ENCODE peak calls at places on chromosomes 2 and 18, in nine cellular contexts. Y is uterus; F is effector memory CD4-positive, alpha-beta T cell; T is aorta; S is MM.1S; E is right cardiac atrium; U is A549; Z is spleen; L is psoas muscle. O is an unnamed sample.

GRCh38 chr2:196586511-196586991 is 53.0 kb upstream of the CCDC150 start:
- DNase-seq in T (no peak), L (no peak), E (no peak), Z (no peak), F (no peak), U (peak; percentile 23), Y (no peak), S (no peak), O (no peak)

GRCh38 chr2:88220733-88221132 is 50.6 kb downstream of the THNSL2 start:
- DNase-seq in U (no peak), Y (no peak), E (no peak), F (no peak), Z (no peak), L (no peak), T (no peak), S (peak; percentile 25), O (no peak)

GRCh38 chr18:2502394-2502793 is 68.9 kb downstream of the METTL4 start:
- DNase-seq in L (no peak), S (no peak), E (no peak), F (no peak), T (no peak), Y (no peak), Z (no peak), U (no peak), O (no peak)

GRCh38 chr18:31798399-31798798 is 37.7 kb upstream of the SLC25A52 start:
- DNase-seq in U (no peak), Y (no peak), T (no peak), Z (no peak), F (no peak), S (no peak), E (no peak), L (no peak), O (no peak)

GRCh38 chr18:7927119-7927518 is 360.0 kb downstream of the PTPRM start:
- DNase-seq in Z (no peak), Y (no peak), E (no peak), T (no peak), S (no peak), F (no peak), L (no peak), U (no peak), O (no peak)

GRCh38 chr2:190867182-190867581 is 13.4 kb upstream of the GLS start:
- DNase-seq in F (no peak), Z (no peak), U (no peak), L (no peak), E (no peak), T (no peak), S (no peak), Y (no peak), O (no peak)

GRCh38 chr2:16038586-16038985 is 98.2 kb downstream of the MYCN start:
- DNase-seq in S (no peak), L (no peak), T (no peak), U (no peak), F (no peak), Y (no peak), E (no peak), Z (no peak), O (no peak)

GRCh38 chr2:166126014-166126639 is 1.7 kb downstream of the SCN1A start:
- DNase-seq in T (no peak), Z (no peak), F (no peak), S (no peak), L (no peak), Y (no peak), E (no peak), U (no peak), O (no peak)

DNA sequence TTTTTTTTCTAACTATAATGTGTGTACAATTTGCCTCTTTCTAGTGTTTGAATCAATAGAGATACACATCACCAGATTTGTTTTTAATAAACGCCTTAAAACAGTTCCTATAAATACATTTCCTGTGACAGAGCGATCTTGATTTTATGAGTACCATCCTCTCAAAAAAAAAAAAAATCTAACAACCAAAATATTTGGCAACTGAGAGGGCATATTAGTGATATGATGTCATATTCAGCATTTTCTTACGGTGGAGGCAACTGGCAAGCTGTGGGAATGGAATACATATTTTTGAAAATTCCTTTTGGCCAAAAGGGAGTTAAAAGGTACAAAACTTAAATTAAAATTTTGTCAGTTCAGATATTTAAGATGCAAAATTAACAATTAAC is 268.5 kb downstream of the TCF4 start:
- DNase-seq in E (no peak), S (no peak), F (no peak), L (no peak), U (no peak), Z (no peak), Y (no peak), T (no peak), O (no peak)
- H3K4me3 ChIP-seq in E (peak overlapping the region; percentile 44), S (peak overlapping the region; percentile 71), F (no peak overlapping the region), L (peak overlapping the region; percentile 77), U (no peak overlapping the region), Z (peak overlapping the region; percentile 61), Y (peak overlapping the region; percentile 72), T (peak overlapping the region; percentile 89), O (peak overlapping the region; percentile 64)

GRCh38 chr2:230871361-230872150 is 6.8 kb downstream of the ITM2C start:
- DNase-seq in Z (peak; percentile 76), Y (no peak), L (no peak), F (no peak), S (peak; percentile 21), T (peak; percentile 45), U (no peak), E (peak; percentile 53), O (no peak)

GRCh38 chr2:230869691-230870543 is 5.2 kb downstream of the ITM2C start:
- DNase-seq in S (peak; percentile 74), T (peak; percentile 34), E (peak; percentile 40), L (no peak), Z (no peak), U (no peak), F (no peak), Y (no peak), O (no peak)

GRCh38 chr2:230872151-230872967 is 7.6 kb downstream of the ITM2C start:
- DNase-seq in Y (no peak), F (no peak), Z (peak; percentile 73), E (peak; percentile 31), U (no peak), S (peak; percentile 48), L (no peak), T (peak; percentile 38), O (no peak)

GRCh38 chr2:230868947-230869690 is 4.4 kb downstream of the ITM2C start:
- DNase-seq in L (no peak), Y (no peak), E (peak; percentile 18), T (peak; percentile 5), S (no peak), Z (no peak), U (no peak), F (no peak), O (no peak)

DNA sequence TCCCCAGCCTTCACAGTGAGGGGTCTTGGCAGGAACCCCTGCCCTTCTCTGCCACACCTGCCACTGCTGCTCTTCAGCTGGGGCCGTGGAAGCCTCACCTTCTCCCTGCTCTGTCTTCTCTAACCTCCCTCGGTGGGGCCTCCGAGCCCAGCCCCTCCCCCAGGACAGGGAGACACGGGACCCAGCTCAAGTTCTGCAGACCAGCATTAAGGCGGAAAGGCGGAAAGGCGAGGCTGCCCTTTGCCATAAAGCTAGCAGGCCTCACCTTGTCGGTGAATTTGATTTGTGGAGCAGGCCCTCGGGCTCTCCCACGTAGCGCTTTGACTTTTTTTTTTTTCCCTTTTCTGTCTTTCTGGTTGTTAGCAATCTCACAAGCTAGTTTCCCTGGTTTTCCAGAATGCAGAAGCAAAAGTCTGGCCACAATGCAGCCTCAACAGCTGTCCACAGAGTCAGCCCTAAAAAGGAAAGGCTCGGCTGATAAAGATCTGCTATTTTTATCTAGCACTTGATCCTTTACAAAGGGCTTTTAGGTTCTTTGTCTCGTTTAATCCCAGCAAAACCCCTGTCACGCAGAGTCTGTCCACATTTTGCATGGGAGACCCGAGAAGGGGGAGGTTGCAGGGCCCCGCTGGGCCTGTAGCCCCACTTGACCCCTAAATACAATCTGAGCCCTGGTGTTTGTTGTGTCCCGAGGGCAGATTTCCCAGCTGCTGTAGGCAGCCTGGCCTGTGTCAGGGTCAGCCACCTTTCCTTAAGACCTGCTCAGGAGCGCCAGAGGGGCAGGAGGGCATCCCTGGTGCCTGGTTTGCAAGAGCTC is 6.0 kb downstream of the ITM2C start:
- DNase-seq in Y (no peak), E (peak; percentile 18), S (peak; percentile 71), F (no peak), T (peak; percentile 44), U (no peak), Z (peak; percentile 73), L (no peak), O (no peak)
- H3K27ac ChIP-seq in Y (peak overlapping the region; percentile 66), E (no peak overlapping the region), S (peak overlapping the region; percentile 96), F (no peak overlapping the region), T (no peak overlapping the region), U (no peak overlapping the region), Z (no peak overlapping the region), L (no peak overlapping the region), O (no peak overlapping the region)

GRCh38 chr2:189153608-189154007 is 26.0 kb downstream of the COL5A2 start:
- DNase-seq in S (no peak), E (no peak), U (no peak), Z (no peak), L (no peak), Y (no peak), T (no peak), F (no peak), O (no peak)

GRCh38 chr2:189149981-189150380 is 29.6 kb downstream of the COL5A2 start:
- DNase-seq in F (no peak), Y (no peak), L (no peak), U (no peak), E (no peak), Z (no peak), S (no peak), T (no peak), O (no peak)

GRCh38 chr2:189155795-189156194 is 23.8 kb downstream of the COL5A2 start:
- DNase-seq in L (no peak), T (no peak), Z (no peak), E (no peak), F (no peak), S (no peak), U (no peak), Y (no peak), O (no peak)

GRCh38 chr2:189151897-189152296 is 27.7 kb downstream of the COL5A2 start:
- DNase-seq in F (no peak), E (no peak), L (no peak), S (no peak), Y (no peak), Z (no peak), T (no peak), U (no peak), O (no peak)

DNA sequence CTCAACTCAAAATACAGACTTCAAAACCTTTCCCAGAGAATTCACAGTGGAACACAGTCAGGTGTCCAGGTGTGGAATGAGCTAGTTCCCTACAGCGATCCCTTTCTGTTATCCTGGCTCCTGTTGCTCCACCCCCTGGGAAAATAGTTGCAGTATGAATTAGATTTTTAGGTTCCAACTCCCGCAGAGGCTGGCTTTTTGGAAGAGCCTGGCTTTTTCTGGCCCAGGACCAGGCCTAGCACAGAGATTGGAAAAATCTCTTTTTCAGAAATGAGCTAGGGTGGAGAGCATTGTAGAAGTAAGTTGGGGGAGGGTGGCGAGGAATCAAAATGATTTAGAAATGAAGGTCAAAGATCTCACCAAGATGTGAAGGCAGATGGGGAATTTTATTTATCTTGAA is 27.1 kb downstream of the COL5A2 start:
- DNase-seq in Z (no peak), T (peak; percentile 63), Y (no peak), F (no peak), U (no peak), S (no peak), L (no peak), E (peak; percentile 73), O (peak; percentile 27)
- H3K4me1 ChIP-seq in Z (no peaks in the 10 kb centered on the region), T (peaks cover 9% of the 10 kb centered on the region), Y (no peaks in the 10 kb centered on the region), F (no peaks in the 10 kb centered on the region), U (peaks cover 63% of the 10 kb centered on the region), S (no peaks in the 10 kb centered on the region), L (no peaks in the 10 kb centered on the region), E (no peaks in the 10 kb centered on the region), O (peaks cover 15% of the 10 kb centered on the region)

GRCh38 chr2:181894381-181894780 is 2.9 kb downstream of the ITPRID2 start:
- DNase-seq in Y (no peak), E (no peak), Z (no peak), U (no peak), F (no peak), T (no peak), S (no peak), L (no peak), O (no peak)
- H3K4me3 ChIP-seq in Y (peak overlapping the region; percentile 82), E (peak overlapping the region; percentile 49), Z (peak overlapping the region; percentile 15), U (peak overlapping the region; percentile 89), F (no peak overlapping the region), T (peak overlapping the region; percentile 41), S (no peak overlapping the region), L (peak overlapping the region; percentile 89), O (no peak overlapping the region)